ENCODE peak calls at places on chromosomes 13 and 19, in seven cellular contexts. A, Z, V, T, L, Y and U are unnamed samples.
A peak's percentile ranks its signal among the peaks of the same experiment; 100 is the strongest.

GRCh38 chr19:13087295-13087694 is 15.4 kb downstream of the LYL1 start:
- DNase-seq in L (no peak), T (no peak), V (no peak), Y (no peak), A (no peak), Z (no peak), U (no peak)

GRCh38 chr19:3830841-3831589 is 37.8 kb downstream of the ZFR2 start:
- DNase-seq in L (no peak), Z (no peak), Y (no peak), V (no peak), T (no peak), A (no peak), U (no peak)

GRCh38 chr13:93151277-93151676 is 75.3 kb upstream of the GPC6 start:
- DNase-seq in Y (no peak), V (peak; percentile 4), T (no peak), L (peak; percentile 89), Z (no peak), A (no peak), U (peak; percentile 37)

GRCh38 chr13:22761709-22762108 is 419.1 kb upstream of the SGCG start:
- DNase-seq in T (no peak), L (no peak), Z (no peak), Y (no peak), A (no peak), V (no peak), U (no peak)

GRCh38 chr13:110572778-110573118 is 11.2 kb upstream of the RAB20 start:
- DNase-seq in L (no peak), Y (no peak), A (no peak), T (no peak), Z (no peak), V (no peak), U (no peak)

GRCh38 chr13:36096411-36097184 is 34.6 kb downstream of the DCLK1 start:
- DNase-seq in Y (no peak), T (peak; percentile 11), A (no peak), Z (no peak), L (no peak), V (no peak), U (no peak)

GRCh38 chr19:7159105-7159933 is 89.8 kb downstream of the ZNF557 start:
- DNase-seq in Z (no peak), A (no peak), V (no peak), Y (no peak), L (peak; percentile 64), T (peak; percentile 67), U (peak; percentile 95)

GRCh38 chr13:41497436-41497835 is 40.1 kb downstream of the RGCC start:
- DNase-seq in T (no peak), Y (no peak), Z (no peak), L (no peak), A (peak; percentile 75), V (no peak), U (no peak)

GRCh38 chr13:29954082-29955043 is 103.9 kb upstream of the UBL3 start:
- DNase-seq in Y (peak; percentile 38), Z (peak; percentile 35), A (no peak), T (no peak), V (no peak), L (no peak), U (no peak)

GRCh38 chr19:38078302-38078930 is 145.6 kb downstream of the DPF1 start:
- DNase-seq in T (no peak), Y (no peak), V (no peak), Z (no peak), A (no peak), L (no peak), U (no peak)

GRCh38 chr19:33303791-33304759 is 1.7 kb upstream of the CEBPA start:
- DNase-seq in A (no peak), Z (no peak), V (no peak), T (peak; percentile 31), Y (no peak), L (no peak), U (no peak)

GRCh38 chr19:10255358-10255757 is 3.3 kb downstream of the MRPL4 start:
- DNase-seq in L (no peak), T (no peak), Z (no peak), V (no peak), A (no peak), Y (no peak), U (no peak)

GRCh38 chr19:48676487-48676886 is 3.7 kb upstream of the NTN5 start:
- DNase-seq in Y (no peak), L (no peak), T (no peak), Z (no peak), V (no peak), A (no peak), U (no peak)

GRCh38 chr19:47104678-47105077 is 8.9 kb downstream of the ZC3H4 start:
- DNase-seq in L (no peak), T (no peak), Z (no peak), A (no peak), V (no peak), Y (no peak), U (no peak)

GRCh38 chr19:18777725-18778389 is 13.2 kb downstream of the COMP start:
- DNase-seq in T (no peak), Y (no peak), Z (no peak), L (no peak), A (no peak), V (no peak), U (no peak)

GRCh38 chr19:49599378-49600298 is 8.7 kb downstream of the PRR12 start:
- DNase-seq in L (no peak), Y (no peak), V (no peak), A (no peak), T (no peak), Z (no peak), U (no peak)

GRCh38 chr13:65656740-65657329 is 1573.3 kb downstream of the PCDH9 start:
- DNase-seq in V (no peak), A (peak; percentile 19), Y (no peak), Z (no peak), T (no peak), L (peak; percentile 3), U (peak; percentile 1)

GRCh38 chr19:55117063-55117635 is 288 bp downstream of the PPP1R12C start:
- DNase-seq in V (no peak), Z (no peak), L (no peak), T (no peak), Y (no peak), A (no peak), U (no peak)

GRCh38 chr19:18051887-18052286 is 34.8 kb downstream of the IL12RB1 start:
- DNase-seq in L (no peak), T (no peak), Y (no peak), Z (no peak), A (no peak), V (no peak), U (no peak)